ENCODE peak calls at places on chromosomes 3 and 15, in nine cellular contexts. One of them, this sample, is unnamed.

GRCh38 chr15:77784361-77785292 is 151.9 kb upstream of the LINGO1 start:
- DNase-seq in GM12865: peak; percentile 18
- DNase-seq in right atrium auricular region: no peak
- DNase-seq in esophagus muscularis mucosa: no peak
- DNase-seq in kidney: no peak
- DNase-seq in HL-60: peak; percentile 22
- DNase-seq in astrocyte of the spinal cord: no peak
- DNase-seq in heart left ventricle: no peak
- DNase-seq in omental fat pad: no peak
- DNase-seq in this sample: no peak

GRCh38 chr3:121431717-121432517 is 113.9 kb downstream of the POLQ start:
- DNase-seq in GM12865: peak; percentile 78
- DNase-seq in right atrium auricular region: no peak
- DNase-seq in esophagus muscularis mucosa: no peak
- DNase-seq in kidney: no peak
- DNase-seq in HL-60: no peak
- DNase-seq in astrocyte of the spinal cord: peak; percentile 76
- DNase-seq in heart left ventricle: no peak
- DNase-seq in omental fat pad: no peak
- DNase-seq in this sample: no peak

GRCh38 chr15:85327820-85328219 is 52.6 kb upstream of the AKAP13 start:
- DNase-seq in GM12865: no peak
- DNase-seq in right atrium auricular region: no peak
- DNase-seq in esophagus muscularis mucosa: peak; percentile 34
- DNase-seq in kidney: no peak
- DNase-seq in HL-60: no peak
- DNase-seq in astrocyte of the spinal cord: no peak
- DNase-seq in heart left ventricle: no peak
- DNase-seq in omental fat pad: no peak
- DNase-seq in this sample: no peak

GRCh38 chr3:50378757-50379156 is 19.4 kb upstream of the TMEM115 start:
- DNase-seq in GM12865: no peak
- DNase-seq in right atrium auricular region: no peak
- DNase-seq in esophagus muscularis mucosa: no peak
- DNase-seq in kidney: no peak
- DNase-seq in HL-60: no peak
- DNase-seq in astrocyte of the spinal cord: no peak
- DNase-seq in heart left ventricle: no peak
- DNase-seq in omental fat pad: no peak
- DNase-seq in this sample: no peak

GRCh38 chr15:68699881-68700394 is 120.8 kb downstream of the ANP32A start:
- DNase-seq in GM12865: no peak
- DNase-seq in right atrium auricular region: no peak
- DNase-seq in esophagus muscularis mucosa: no peak
- DNase-seq in kidney: no peak
- DNase-seq in HL-60: peak; percentile 2
- DNase-seq in astrocyte of the spinal cord: no peak
- DNase-seq in heart left ventricle: no peak
- DNase-seq in omental fat pad: no peak
- DNase-seq in this sample: no peak

GRCh38 chr3:124631727-124632126 is 98.5 kb upstream of the UMPS start:
- DNase-seq in GM12865: no peak
- DNase-seq in right atrium auricular region: no peak
- DNase-seq in esophagus muscularis mucosa: no peak
- DNase-seq in kidney: no peak
- DNase-seq in HL-60: no peak
- DNase-seq in astrocyte of the spinal cord: no peak
- DNase-seq in heart left ventricle: no peak
- DNase-seq in omental fat pad: no peak
- DNase-seq in this sample: no peak

GRCh38 chr3:45644063-45644462 is 45.1 kb upstream of the SACM1L start:
- DNase-seq in GM12865: no peak
- DNase-seq in right atrium auricular region: no peak
- DNase-seq in esophagus muscularis mucosa: no peak
- DNase-seq in kidney: no peak
- DNase-seq in HL-60: no peak
- DNase-seq in astrocyte of the spinal cord: peak; percentile 90
- DNase-seq in heart left ventricle: no peak
- DNase-seq in omental fat pad: no peak
- DNase-seq in this sample: no peak

GRCh38 chr3:107985496-107985895 is 105.3 kb downstream of the CD47 start:
- DNase-seq in GM12865: peak; percentile 54
- DNase-seq in right atrium auricular region: no peak
- DNase-seq in esophagus muscularis mucosa: no peak
- DNase-seq in kidney: no peak
- DNase-seq in HL-60: no peak
- DNase-seq in astrocyte of the spinal cord: no peak
- DNase-seq in heart left ventricle: no peak
- DNase-seq in omental fat pad: no peak
- DNase-seq in this sample: no peak

GRCh38 chr3:159711560-159712333 is 276.9 kb upstream of the IL12A start:
- DNase-seq in GM12865: no peak
- DNase-seq in right atrium auricular region: no peak
- DNase-seq in esophagus muscularis mucosa: no peak
- DNase-seq in kidney: no peak
- DNase-seq in HL-60: no peak
- DNase-seq in astrocyte of the spinal cord: peak; percentile 91
- DNase-seq in heart left ventricle: no peak
- DNase-seq in omental fat pad: no peak
- DNase-seq in this sample: no peak

GRCh38 chr3:46386206-46386605 is 15.5 kb downstream of the CCR5 start:
- DNase-seq in GM12865: peak; percentile 20
- DNase-seq in right atrium auricular region: no peak
- DNase-seq in esophagus muscularis mucosa: no peak
- DNase-seq in kidney: no peak
- DNase-seq in HL-60: no peak
- DNase-seq in astrocyte of the spinal cord: peak; percentile 9
- DNase-seq in heart left ventricle: no peak
- DNase-seq in omental fat pad: no peak
- DNase-seq in this sample: no peak

GRCh38 chr3:29301332-29302011 is 20.6 kb downstream of the RBMS3 start:
- DNase-seq in GM12865: no peak
- DNase-seq in right atrium auricular region: no peak
- DNase-seq in esophagus muscularis mucosa: no peak
- DNase-seq in kidney: no peak
- DNase-seq in HL-60: no peak
- DNase-seq in astrocyte of the spinal cord: no peak
- DNase-seq in heart left ventricle: no peak
- DNase-seq in omental fat pad: no peak
- DNase-seq in this sample: no peak

GRCh38 chr3:63364909-63365308 is 86.8 kb downstream of the SYNPR start:
- DNase-seq in GM12865: no peak
- DNase-seq in right atrium auricular region: no peak
- DNase-seq in esophagus muscularis mucosa: no peak
- DNase-seq in kidney: no peak
- DNase-seq in HL-60: no peak
- DNase-seq in astrocyte of the spinal cord: no peak
- DNase-seq in heart left ventricle: no peak
- DNase-seq in omental fat pad: no peak
- DNase-seq in this sample: no peak
- TF ChIP-seq CTCF in GM12865: no peak
- TF ChIP-seq CTCF in right atrium auricular region: no peak
- TF ChIP-seq CTCF in esophagus muscularis mucosa: no peak
- TF ChIP-seq CTCF in kidney: peak; percentile 11
- TF ChIP-seq CTCF in HL-60: no peak
- TF ChIP-seq CTCF in astrocyte of the spinal cord: peak; percentile 38
- TF ChIP-seq CTCF in heart left ventricle: no peak
- TF ChIP-seq CTCF in omental fat pad: no peak
- TF ChIP-seq CTCF in this sample: no peak

GRCh38 chr3:195034541-195034940 is 236.4 kb downstream of the XXYLT1 start:
- DNase-seq in GM12865: no peak
- DNase-seq in right atrium auricular region: no peak
- DNase-seq in esophagus muscularis mucosa: no peak
- DNase-seq in kidney: peak; percentile 45
- DNase-seq in HL-60: no peak
- DNase-seq in astrocyte of the spinal cord: no peak
- DNase-seq in heart left ventricle: no peak
- DNase-seq in omental fat pad: no peak
- DNase-seq in this sample: no peak

GRCh38 chr3:195037017-195037373 is 234.0 kb downstream of the XXYLT1 start:
- DNase-seq in GM12865: no peak
- DNase-seq in right atrium auricular region: no peak
- DNase-seq in esophagus muscularis mucosa: no peak
- DNase-seq in kidney: no peak
- DNase-seq in HL-60: no peak
- DNase-seq in astrocyte of the spinal cord: no peak
- DNase-seq in heart left ventricle: no peak
- DNase-seq in omental fat pad: no peak
- DNase-seq in this sample: no peak

GRCh38 chr3:195036203-195037016 is 234.5 kb downstream of the XXYLT1 start:
- DNase-seq in GM12865: no peak
- DNase-seq in right atrium auricular region: no peak
- DNase-seq in esophagus muscularis mucosa: no peak
- DNase-seq in kidney: peak; percentile 37
- DNase-seq in HL-60: no peak
- DNase-seq in astrocyte of the spinal cord: no peak
- DNase-seq in heart left ventricle: no peak
- DNase-seq in omental fat pad: no peak
- DNase-seq in this sample: no peak

GRCh38 chr3:195034101-195034500 is 236.9 kb downstream of the XXYLT1 start:
- DNase-seq in GM12865: no peak
- DNase-seq in right atrium auricular region: no peak
- DNase-seq in esophagus muscularis mucosa: no peak
- DNase-seq in kidney: no peak
- DNase-seq in HL-60: no peak
- DNase-seq in astrocyte of the spinal cord: no peak
- DNase-seq in heart left ventricle: no peak
- DNase-seq in omental fat pad: no peak
- DNase-seq in this sample: no peak

GRCh38 chr3:195035345-195036202 is 235.4 kb downstream of the XXYLT1 start:
- DNase-seq in GM12865: no peak
- DNase-seq in right atrium auricular region: no peak
- DNase-seq in esophagus muscularis mucosa: no peak
- DNase-seq in kidney: peak; percentile 64
- DNase-seq in HL-60: no peak
- DNase-seq in astrocyte of the spinal cord: no peak
- DNase-seq in heart left ventricle: no peak
- DNase-seq in omental fat pad: no peak
- DNase-seq in this sample: no peak
- TF ChIP-seq CTCF in GM12865: peak; percentile 20
- TF ChIP-seq CTCF in right atrium auricular region: no peak
- TF ChIP-seq CTCF in esophagus muscularis mucosa: peak; percentile 24
- TF ChIP-seq CTCF in kidney: no peak
- TF ChIP-seq CTCF in HL-60: no peak
- TF ChIP-seq CTCF in astrocyte of the spinal cord: peak; percentile 30
- TF ChIP-seq CTCF in heart left ventricle: no peak
- TF ChIP-seq CTCF in omental fat pad: no peak
- TF ChIP-seq CTCF in this sample: no peak

GRCh38 chr3:138950006-138950644 is 3.1 kb downstream of the FOXL2NB start:
- DNase-seq in GM12865: no peak
- DNase-seq in right atrium auricular region: no peak
- DNase-seq in esophagus muscularis mucosa: no peak
- DNase-seq in kidney: peak; percentile 79
- DNase-seq in HL-60: no peak
- DNase-seq in astrocyte of the spinal cord: no peak
- DNase-seq in heart left ventricle: no peak
- DNase-seq in omental fat pad: no peak
- DNase-seq in this sample: no peak
- TF ChIP-seq CTCF in GM12865: no peak
- TF ChIP-seq CTCF in right atrium auricular region: no peak
- TF ChIP-seq CTCF in esophagus muscularis mucosa: no peak
- TF ChIP-seq CTCF in kidney: no peak
- TF ChIP-seq CTCF in HL-60: no peak
- TF ChIP-seq CTCF in astrocyte of the spinal cord: no peak
- TF ChIP-seq CTCF in heart left ventricle: no peak
- TF ChIP-seq CTCF in omental fat pad: no peak
- TF ChIP-seq CTCF in this sample: no peak

GRCh38 chr15:92079047-92079446 is 225.5 kb downstream of the SLCO3A1 start:
- DNase-seq in GM12865: peak; percentile 54
- DNase-seq in right atrium auricular region: no peak
- DNase-seq in esophagus muscularis mucosa: no peak
- DNase-seq in kidney: no peak
- DNase-seq in HL-60: peak; percentile 15
- DNase-seq in astrocyte of the spinal cord: no peak
- DNase-seq in heart left ventricle: no peak
- DNase-seq in omental fat pad: no peak
- DNase-seq in this sample: no peak
- TF ChIP-seq CTCF in GM12865: peak; percentile 49
- TF ChIP-seq CTCF in right atrium auricular region: no peak
- TF ChIP-seq CTCF in esophagus muscularis mucosa: peak; percentile 28
- TF ChIP-seq CTCF in kidney: no peak
- TF ChIP-seq CTCF in HL-60: no peak
- TF ChIP-seq CTCF in astrocyte of the spinal cord: peak; percentile 43
- TF ChIP-seq CTCF in heart left ventricle: peak; percentile 18
- TF ChIP-seq CTCF in omental fat pad: no peak
- TF ChIP-seq CTCF in this sample: peak; percentile 21

DNA sequence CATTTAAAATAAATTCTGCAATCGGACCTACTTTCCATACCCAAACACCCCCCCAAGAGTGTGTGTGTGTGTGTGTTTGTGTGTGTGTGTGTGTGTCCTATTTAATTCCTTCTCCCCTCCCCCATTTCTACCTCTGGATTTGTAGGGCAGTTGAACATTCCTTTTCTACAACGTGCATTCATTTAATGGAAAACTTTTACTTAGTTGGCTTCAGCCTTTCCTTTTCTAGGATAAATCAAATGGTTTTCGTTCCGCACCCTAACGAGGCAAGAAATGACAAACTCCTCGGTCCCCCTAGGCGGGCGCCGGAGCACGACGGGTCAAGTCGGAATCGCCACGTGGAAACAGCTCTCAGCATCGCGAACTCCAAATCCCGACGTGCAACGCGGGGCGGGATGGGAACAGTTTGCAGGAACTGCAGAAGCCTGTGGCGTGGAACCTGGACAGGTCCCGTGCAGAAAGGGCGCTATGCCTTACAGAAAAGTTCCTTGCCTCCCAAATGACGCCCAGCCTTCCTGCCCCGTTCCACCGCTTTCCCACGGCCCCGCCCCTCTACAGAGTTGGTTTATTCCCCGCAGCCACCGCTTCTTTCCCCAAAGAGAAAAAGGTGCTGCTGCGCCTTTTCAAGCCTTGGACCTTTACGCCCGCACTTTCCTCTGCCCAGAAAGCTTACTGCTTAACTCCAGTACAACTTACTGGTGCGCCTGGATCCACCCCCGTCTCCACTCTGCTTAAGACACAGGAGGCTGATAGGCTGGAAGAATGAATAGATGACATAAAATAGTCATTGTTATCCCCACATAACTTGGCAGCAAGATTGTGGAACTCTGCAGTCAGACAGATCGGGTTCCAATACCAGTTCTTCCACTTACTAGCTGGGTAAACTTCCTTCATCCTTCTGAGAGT is 1.1 kb upstream of the EIF2B5 start:
- DNase-seq in GM12865: peak; percentile 90
- DNase-seq in right atrium auricular region: peak; percentile 90
- DNase-seq in esophagus muscularis mucosa: peak; percentile 92
- DNase-seq in kidney: peak; percentile 93
- DNase-seq in HL-60: peak; percentile 90
- DNase-seq in astrocyte of the spinal cord: peak; percentile 73
- DNase-seq in heart left ventricle: peak; percentile 90
- DNase-seq in omental fat pad: peak; percentile 43
- DNase-seq in this sample: peak; percentile 19
- TF ChIP-seq CTCF in GM12865: no peak
- TF ChIP-seq CTCF in right atrium auricular region: no peak
- TF ChIP-seq CTCF in esophagus muscularis mucosa: no peak
- TF ChIP-seq CTCF in kidney: no peak
- TF ChIP-seq CTCF in HL-60: no peak
- TF ChIP-seq CTCF in astrocyte of the spinal cord: no peak
- TF ChIP-seq CTCF in heart left ventricle: no peak
- TF ChIP-seq CTCF in omental fat pad: no peak
- TF ChIP-seq CTCF in this sample: no peak